ENCODE peak calls at places on chromosome 12, in four cellular contexts. T, J, Z and W are unnamed samples.
A peak's percentile ranks its signal among the peaks of the same experiment; 100 is the strongest.

GRCh38 chr12:65965358-65965757 is 141.1 kb downstream of the HMGA2 start:
- DNase-seq in T (no peak), Z (no peak), J (no peak), W (no peak)

GRCh38 chr12:120231316-120232011 is 30.6 kb upstream of the RPLP0 start:
- DNase-seq in J (no peak), Z (peak; percentile 58), T (peak; percentile 92), W (no peak)

GRCh38 chr12:119994892-119995658 is 6.0 kb downstream of the BICDL1 start:
- DNase-seq in T (no peak), Z (no peak), J (no peak), W (no peak)

GRCh38 chr12:4584281-4584680 is 22.3 kb downstream of the DYRK4 start:
- DNase-seq in Z (no peak), J (no peak), T (no peak), W (no peak)

GRCh38 chr12:25438638-25439037 is 114.4 kb downstream of the LMNTD1 start:
- DNase-seq in Z (no peak), J (no peak), T (no peak), W (no peak)

GRCh38 chr12:13024151-13024946 is 19.8 kb upstream of the FAM234B start:
- DNase-seq in J (peak; percentile 66), Z (peak; percentile 33), T (no peak), W (peak; percentile 39)

GRCh38 chr12:104136577-104136976 is 1.4 kb downstream of the NFYB start:
- DNase-seq in T (no peak), J (no peak), Z (no peak), W (no peak)

GRCh38 chr12:18868673-18869072 is 130.8 kb downstream of the CAPZA3 start:
- DNase-seq in T (no peak), Z (no peak), J (no peak), W (no peak)

GRCh38 chr12:18601962-18602361 is 135.8 kb downstream of the PLCZ1 start:
- DNase-seq in T (no peak), Z (no peak), J (no peak), W (no peak)

GRCh38 chr12:74379114-74379513 is 158.5 kb upstream of the ATXN7L3B start:
- DNase-seq in T (no peak), Z (no peak), J (no peak), W (no peak)

GRCh38 chr12:4894019-4894418 is 15.7 kb upstream of the KCNA1 start:
- DNase-seq in J (no peak), Z (no peak), T (no peak), W (no peak)

GRCh38 chr12:131223171-131223761 is 269.6 kb downstream of the ADGRD1 start:
- DNase-seq in J (no peak), Z (no peak), T (no peak), W (no peak)

GRCh38 chr12:26872623-26873022 is 39.6 kb upstream of the ITPR2 start:
- DNase-seq in J (no peak), T (no peak), Z (no peak), W (no peak)

GRCh38 chr12:64252708-64253107 is 30.6 kb upstream of the KICS2 start:
- DNase-seq in Z (no peak), T (no peak), J (peak; percentile 30), W (peak; percentile 44)

GRCh38 chr12:103169-103981 is 36.8 kb downstream of the IQSEC3 start:
- DNase-seq in T (no peak), J (no peak), Z (no peak), W (no peak)

GRCh38 chr12:15201456-15201855 is 19.8 kb downstream of the RERG start:
- DNase-seq in Z (no peak), J (no peak), T (no peak), W (no peak)

GRCh38 chr12:2749580-2749979 is 45.2 kb upstream of the FKBP4 start:
- DNase-seq in T (no peak), Z (no peak), J (no peak), W (no peak)

GRCh38 chr12:71371132-71371531 is 68.5 kb upstream of the LGR5 start:
- DNase-seq in T (no peak), J (no peak), Z (no peak), W (no peak)

GRCh38 chr12:28065889-28066630 is 93.5 kb upstream of the PTHLH start:
- DNase-seq in T (no peak), Z (no peak), J (no peak), W (no peak)

GRCh38 chr12:112025808-112026375 is 12.7 kb downstream of the ERP29 start:
- DNase-seq in T (no peak), J (no peak), Z (no peak), W (no peak)

GRCh38 chr12:65818454-65819382 is 5.6 kb upstream of the HMGA2 start:
- DNase-seq in Z (no peak), T (no peak), J (no peak), W (no peak)

GRCh38 chr12:15716566-15716965 is 72.6 kb downstream of the EPS8 start:
- DNase-seq in T (no peak), Z (no peak), J (no peak), W (no peak)

GRCh38 chr12:57846577-57847319 is at the start of gene CTDSP2:
- DNase-seq in Z (peak; percentile 100), T (peak; percentile 81), J (peak; percentile 100), W (peak; percentile 100)
- TF ChIP-seq CTCF in Z (no peak), T (no peak), J (peak; percentile 11), W (no peak)

GRCh38 chr12:102106905-102107304 is 13.0 kb downstream of the NUP37 start:
- DNase-seq in Z (no peak), J (no peak), T (no peak), W (no peak)

GRCh38 chr12:102110782-102111181 is 9.1 kb downstream of the NUP37 start:
- DNase-seq in T (no peak), J (no peak), Z (no peak), W (no peak)

GRCh38 chr12:102107970-102108369 is 11.9 kb downstream of the NUP37 start:
- DNase-seq in T (no peak), Z (no peak), J (no peak), W (no peak)
- H3K36me3 ChIP-seq in T (peaks cover 6% of the 10 kb centered on the region), Z (no peaks in the 10 kb centered on the region), J (peaks cover 54% of the 10 kb centered on the region), W (no peaks in the 10 kb centered on the region)

DNA sequence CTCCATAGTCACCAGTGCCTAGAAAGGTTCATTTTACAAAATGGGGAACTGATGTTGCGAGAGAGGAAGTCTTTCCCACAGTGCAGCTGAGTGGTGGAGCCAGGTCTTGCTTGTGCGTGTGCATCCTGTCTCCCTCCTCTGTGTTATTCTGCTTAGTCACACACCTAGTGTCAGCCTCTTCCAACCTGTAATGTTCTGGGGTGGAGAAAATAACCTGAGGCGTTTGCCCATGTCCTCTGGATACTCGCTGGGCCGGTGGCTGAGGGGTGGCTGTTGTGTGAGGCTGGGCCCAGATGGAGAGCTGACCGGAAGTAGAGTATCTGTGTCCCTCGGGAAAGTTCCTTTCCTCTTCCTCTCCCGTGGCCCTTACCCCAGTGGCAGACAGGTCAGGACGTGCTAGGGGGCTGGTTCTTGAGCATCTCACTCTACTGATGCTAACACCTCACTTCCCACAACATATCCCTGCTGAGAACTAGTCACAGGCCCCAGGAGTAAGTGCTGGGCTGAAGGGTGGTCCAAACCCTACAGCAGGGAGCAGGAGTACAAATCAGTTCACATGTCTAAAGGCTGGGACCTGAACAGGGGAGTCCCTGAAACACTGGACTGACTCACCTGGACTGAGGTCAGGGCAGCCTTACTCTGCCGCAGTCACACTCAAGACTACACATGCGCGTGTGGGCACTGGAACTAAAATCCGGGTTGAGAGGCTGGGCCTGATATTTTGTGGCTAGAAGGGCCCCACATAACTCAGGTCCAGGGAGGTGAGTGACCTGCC is 7.0 kb downstream of the MLF2 start:
- DNase-seq in T (no peak), Z (no peak), J (no peak), W (no peak)
- TF ChIP-seq CTCF in T (no peak), Z (no peak), J (no peak), W (no peak)

DNA sequence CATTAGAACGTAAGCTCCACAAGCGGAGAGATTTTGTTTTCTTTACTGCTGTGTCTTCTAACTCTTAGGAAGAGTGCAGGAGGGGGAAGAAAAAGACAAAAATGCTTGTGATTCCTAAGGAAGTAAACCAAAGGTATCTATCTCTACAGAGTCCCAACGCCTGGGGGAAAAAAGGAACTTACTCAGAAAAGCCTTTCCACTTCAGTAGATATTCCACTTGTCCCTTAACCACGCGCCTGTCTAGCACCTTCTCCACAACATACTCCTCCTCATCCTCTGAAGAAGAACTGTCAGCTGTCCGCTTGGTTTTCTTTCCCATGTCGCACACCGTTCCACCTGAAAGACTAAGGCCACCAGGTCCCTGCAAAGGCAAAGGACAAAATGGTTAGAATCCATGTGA is 22.6 kb downstream of the CBX5 start:
- DNase-seq in Z (no peak), J (no peak), T (no peak), W (no peak)
- H3K36me3 ChIP-seq in Z (no peaks in the 10 kb centered on the region), J (peaks cover 40% of the 10 kb centered on the region), T (peaks cover 5% of the 10 kb centered on the region), W (no peaks in the 10 kb centered on the region)